ENCODE peak calls at places on chromosomes 3 and 15, in seven cellular contexts. W is right lobe of liver; Y is hepatocyte; I is esophagus squamous epithelium; M is naive thymus-derived CD4-positive, alpha-beta T cell; B is PC-9; N is H1. U is an unnamed sample.
A peak's percentile ranks its signal among the peaks of the same experiment; 100 is the strongest.

GRCh38 chr3:111260878-111261277 is 189.3 kb downstream of the NECTIN3 start:
- DNase-seq in W (no peak), Y (no peak), I (no peak), M (no peak), B (no peak), N (no peak), U (no peak)

GRCh38 chr3:52002768-52003167 is 7.1 kb upstream of the RPL29 start:
- DNase-seq in W (no peak), Y (no peak), I (no peak), M (no peak), B (no peak), N (no peak), U (no peak)

GRCh38 chr15:89090791-89091666 is 2.8 kb downstream of the ABHD2 start:
- DNase-seq in W (peak; percentile 79), Y (no peak), I (no peak), M (peak; percentile 29), B (peak; percentile 79), N (no peak), U (peak; percentile 83)

GRCh38 chr15:31396881-31397560 is 70.4 kb downstream of the KLF13 start:
- DNase-seq in W (peak; percentile 86), Y (peak; percentile 91), I (peak; percentile 49), M (no peak), B (no peak), N (peak; percentile 87), U (peak; percentile 96)

GRCh38 chr3:197878427-197878826 is 71.6 kb upstream of the RPL35A start:
- DNase-seq in W (no peak), Y (no peak), I (no peak), M (peak; percentile 75), B (no peak), N (no peak), U (peak; percentile 77)

GRCh38 chr3:102230057-102230456 is 204.8 kb upstream of the ZPLD1 start:
- DNase-seq in W (no peak), Y (no peak), I (no peak), M (no peak), B (no peak), N (no peak), U (no peak)

GRCh38 chr3:152073267-152073666 is 195.5 kb upstream of the MBNL1 start:
- DNase-seq in W (no peak), Y (no peak), I (no peak), M (no peak), B (no peak), N (no peak), U (no peak)

GRCh38 chr3:177855021-177855420 is 657.7 kb upstream of the TBL1XR1 start:
- DNase-seq in W (no peak), Y (no peak), I (no peak), M (no peak), B (no peak), N (no peak), U (no peak)

GRCh38 chr15:97875513-97876285 is 84.8 kb upstream of the ARRDC4 start:
- DNase-seq in W (peak; percentile 49), Y (no peak), I (no peak), M (no peak), B (no peak), N (no peak), U (peak; percentile 81)

GRCh38 chr3:29751647-29752263 is 470.9 kb downstream of the RBMS3 start:
- DNase-seq in W (no peak), Y (no peak), I (no peak), M (no peak), B (no peak), N (no peak), U (peak; percentile 60)

GRCh38 chr15:69045810-69046209 is 31.3 kb downstream of the NOX5 start:
- DNase-seq in W (no peak), Y (peak; percentile 44), I (no peak), M (no peak), B (no peak), N (no peak), U (no peak)

GRCh38 chr15:83992356-83993031 is 243.1 kb upstream of the GOLGA6L4 start:
- DNase-seq in W (no peak), Y (no peak), I (no peak), M (no peak), B (no peak), N (no peak), U (no peak)

GRCh38 chr3:187210555-187211327 is 13.5 kb downstream of the RTP1 start:
- DNase-seq in W (no peak), Y (no peak), I (no peak), M (no peak), B (no peak), N (no peak), U (no peak)

GRCh38 chr3:14773281-14773680 is 45.5 kb upstream of the FGD5 start:
- DNase-seq in W (no peak), Y (no peak), I (no peak), M (no peak), B (no peak), N (no peak), U (no peak)

GRCh38 chr3:177483182-177483967 is 286.1 kb upstream of the TBL1XR1 start:
- DNase-seq in W (no peak), Y (peak; percentile 17), I (no peak), M (no peak), B (no peak), N (no peak), U (no peak)

GRCh38 chr3:162978136-162978535 is 1481.5 kb downstream of the OTOL1 start:
- DNase-seq in W (no peak), Y (no peak), I (no peak), M (no peak), B (no peak), N (no peak), U (no peak)

GRCh38 chr3:27072943-27073725 is 296.0 kb downstream of the NEK10 start:
- DNase-seq in W (no peak), Y (no peak), I (no peak), M (no peak), B (no peak), N (no peak), U (no peak)

GRCh38 chr3:99997293-99997692 is 117.0 kb downstream of the FILIP1L start:
- DNase-seq in W (no peak), Y (no peak), I (no peak), M (no peak), B (no peak), N (no peak), U (no peak)

GRCh38 chr15:95076381-95076780 is 845.0 kb downstream of the MCTP2 start:
- DNase-seq in W (no peak), Y (no peak), I (no peak), M (no peak), B (no peak), N (no peak), U (no peak)

GRCh38 chr15:40011303-40011702 is 27.7 kb downstream of the SRP14 start:
- DNase-seq in W (no peak), Y (no peak), I (no peak), M (no peak), B (no peak), N (no peak), U (no peak)

GRCh38 chr3:8854656-8855055 is 85.2 kb upstream of the OXTR start:
- DNase-seq in W (no peak), Y (no peak), I (no peak), M (no peak), B (no peak), N (no peak), U (no peak)

GRCh38 chr3:149575213-149575961 is 82.4 kb downstream of the WWTR1 start:
- DNase-seq in W (no peak), Y (peak; percentile 16), I (no peak), M (no peak), B (no peak), N (no peak), U (no peak)

GRCh38 chr3:149576071-149576564 is 81.7 kb downstream of the WWTR1 start:
- DNase-seq in W (no peak), Y (peak; percentile 59), I (no peak), M (no peak), B (peak; percentile 91), N (no peak), U (no peak)

GRCh38 chr3:149571381-149571780 is 86.4 kb downstream of the WWTR1 start:
- DNase-seq in W (no peak), Y (no peak), I (no peak), M (no peak), B (no peak), N (no peak), U (no peak)

GRCh38 chr3:149577801-149578200 is 80.0 kb downstream of the WWTR1 start:
- DNase-seq in W (no peak), Y (no peak), I (no peak), M (no peak), B (no peak), N (no peak), U (no peak)

GRCh38 chr3:149572796-149573414 is 84.9 kb downstream of the WWTR1 start:
- DNase-seq in W (no peak), Y (no peak), I (no peak), M (no peak), B (no peak), N (no peak), U (no peak)
- H3K4me1 ChIP-seq in W (no peaks in the 10 kb centered on the region), Y (peaks cover 22% of the 10 kb centered on the region), I (peaks cover 54% of the 10 kb centered on the region), M (no peaks in the 10 kb centered on the region), B (peaks cover 58% of the 10 kb centered on the region), N (peaks cover 12% of the 10 kb centered on the region), U (peaks cover 32% of the 10 kb centered on the region)

DNA sequence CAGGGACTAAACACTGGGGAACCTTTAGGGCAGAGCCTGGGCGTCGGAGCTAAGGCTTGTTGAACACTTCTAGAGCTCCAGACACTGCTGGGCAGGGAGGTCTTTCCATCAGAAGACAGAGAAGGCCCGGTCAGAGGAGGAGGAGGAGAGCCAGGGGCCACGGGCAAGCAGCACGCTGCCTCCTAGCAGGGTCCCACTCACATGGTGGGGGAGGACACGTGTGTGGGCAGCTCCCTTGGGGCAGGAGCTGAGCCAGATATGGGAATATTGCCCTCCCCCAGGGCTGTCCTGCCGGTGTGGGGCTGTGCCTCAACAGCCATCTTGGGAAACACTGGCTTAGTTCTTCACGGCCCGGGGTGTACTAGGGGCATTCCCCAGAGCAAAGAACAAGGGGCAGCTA is 89.6 kb upstream of the TLE3 start:
- DNase-seq in W (no peak), Y (no peak), I (no peak), M (no peak), B (no peak), N (no peak), U (peak; percentile 58)
- H3K27me3 ChIP-seq in W (no peaks in the 10 kb centered on the region), Y (peaks cover 2% of the 10 kb centered on the region), I (peaks cover 24% of the 10 kb centered on the region), M (no peaks in the 10 kb centered on the region), B (no peaks in the 10 kb centered on the region), N (no peaks in the 10 kb centered on the region), U (no peaks in the 10 kb centered on the region)

GRCh38 chr15:27176785-27177406 is 205.9 kb downstream of the GABRG3 start:
- DNase-seq in W (no peak), Y (no peak), I (no peak), M (no peak), B (no peak), N (no peak), U (no peak)
- H3K9me3 ChIP-seq in W (no peaks in the 10 kb centered on the region), Y (peaks cover 8% of the 10 kb centered on the region), I (peaks cover 17% of the 10 kb centered on the region), M (no peaks in the 10 kb centered on the region), B (no peaks in the 10 kb centered on the region), N (peaks cover 18% of the 10 kb centered on the region), U (peaks cover 11% of the 10 kb centered on the region)

GRCh38 chr3:144112437-144112836 is 140.8 kb downstream of the DIPK2A start:
- DNase-seq in W (no peak), Y (no peak), I (no peak), M (no peak), B (no peak), N (no peak), U (no peak)

GRCh38 chr3:144107923-144108322 is 136.3 kb downstream of the DIPK2A start:
- DNase-seq in W (no peak), Y (no peak), I (no peak), M (no peak), B (no peak), N (no peak), U (no peak)

GRCh38 chr3:144114767-144115166 is 143.1 kb downstream of the DIPK2A start:
- DNase-seq in W (no peak), Y (no peak), I (no peak), M (no peak), B (no peak), N (no peak), U (no peak)

GRCh38 chr3:144109944-144110343 is 138.3 kb downstream of the DIPK2A start:
- DNase-seq in W (no peak), Y (no peak), I (no peak), M (no peak), B (no peak), N (no peak), U (no peak)

GRCh38 chr3:144112036-144112435 is 140.4 kb downstream of the DIPK2A start:
- DNase-seq in W (no peak), Y (no peak), I (no peak), M (no peak), B (no peak), N (no peak), U (no peak)
- H3K4me1 ChIP-seq in W (no peaks in the 10 kb centered on the region), Y (no peaks in the 10 kb centered on the region), I (peaks cover 3% of the 10 kb centered on the region), M (no peaks in the 10 kb centered on the region), B (no peaks in the 10 kb centered on the region), N (peaks cover 4% of the 10 kb centered on the region), U (no peaks in the 10 kb centered on the region)

U was measured in upper lobe of right lung.